ENCODE peak calls at places on chromosome 3, in six cellular contexts. V is neural crest cell, W is PC-3, I is choroid plexus epithelial cell, Q is foreskin fibroblast, O is kidney epithelial cell. B is an unnamed sample.

GRCh38 chr3:60645801-60646200 is 605.5 kb downstream of the FHIT start:
- DNase-seq in V (no peak), W (no peak), I (no peak), Q (no peak), O (no peak), B (no peak)

GRCh38 chr3:124281453-124282316 is 289.8 kb upstream of the ROPN1 start:
- DNase-seq in V (no peak), W (peak), I (peak), Q (peak), O (no peak), B (peak)

GRCh38 chr3:102299125-102299877 is 135.5 kb upstream of the ZPLD1 start:
- DNase-seq in V (no peak), W (peak), I (no peak), Q (no peak), O (peak), B (peak)

GRCh38 chr3:132749786-132750185 is 27.6 kb upstream of the NPHP3 start:
- DNase-seq in V (no peak), W (peak), I (peak), Q (peak), O (no peak), B (no peak)

GRCh38 chr3:125443923-125444322 is 68.8 kb upstream of the ZNF148 start:
- DNase-seq in V (no peak), W (peak), I (peak), Q (peak), O (no peak), B (peak)

GRCh38 chr3:39329493-39329892 is at the start of gene CCR8:
- DNase-seq in V (no peak), W (no peak), I (no peak), Q (no peak), O (no peak), B (no peak)

GRCh38 chr3:196144383-196145105 is 62.7 kb upstream of the TFRC start:
- DNase-seq in V (no peak), W (no peak), I (peak), Q (peak), O (no peak), B (peak)

GRCh38 chr3:35936571-35936970 is 297.2 kb downstream of the ARPP21 start:
- DNase-seq in V (no peak), W (peak), I (peak), Q (peak), O (no peak), B (peak)

GRCh38 chr3:159964166-159964973 is 24.3 kb upstream of the IL12A start:
- DNase-seq in V (no peak), W (peak), I (peak), Q (peak), O (no peak), B (peak)

GRCh38 chr3:190116551-190117067 is 4.1 kb downstream of the P3H2 start:
- DNase-seq in V (no peak), W (peak), I (peak), Q (no peak), O (no peak), B (no peak)

GRCh38 chr3:64650710-64651109 is 37.1 kb downstream of the ADAMTS9 start:
- DNase-seq in V (no peak), W (no peak), I (peak), Q (peak), O (no peak), B (no peak)

GRCh38 chr3:134333522-134334181 is 40.6 kb downstream of the AMOTL2 start:
- DNase-seq in V (no peak), W (no peak), I (peak), Q (peak), O (no peak), B (no peak)

GRCh38 chr3:31968927-31969418 is 12.1 kb downstream of the OSBPL10 start:
- DNase-seq in V (no peak), W (peak), I (peak), Q (peak), O (peak), B (peak)

GRCh38 chr3:171772427-171773056 is 37.7 kb downstream of the PLD1 start:
- DNase-seq in V (peak), W (peak), I (peak), Q (peak), O (no peak), B (peak)

GRCh38 chr3:25885544-25885943 is 95.7 kb downstream of the OXSM start:
- DNase-seq in V (no peak), W (peak), I (no peak), Q (no peak), O (peak), B (peak)

GRCh38 chr3:79392479-79392878 is 375.3 kb downstream of the ROBO1 start:
- DNase-seq in V (no peak), W (no peak), I (peak), Q (no peak), O (no peak), B (no peak)

GRCh38 chr3:188349276-188349962 is 195.5 kb downstream of the LPP start:
- DNase-seq in V (no peak), W (peak), I (peak), Q (peak), O (no peak), B (peak)

GRCh38 chr3:52839268-52839575 is 4.4 kb upstream of the MUSTN1 start:
- DNase-seq in V (no peak), W (no peak), I (no peak), Q (no peak), O (no peak), B (no peak)

GRCh38 chr3:159791336-159791735 is 197.3 kb upstream of the IL12A start:
- DNase-seq in V (no peak), W (no peak), I (no peak), Q (no peak), O (no peak), B (no peak)

GRCh38 chr3:175956964-175957363 is 1097.8 kb downstream of the NAALADL2 start:
- DNase-seq in V (no peak), W (peak), I (peak), Q (no peak), O (no peak), B (no peak)
- TF ChIP-seq CTCF in V (peak), W (peak), I (peak), Q (peak), O (no peak), B (no peak)

GRCh38 chr3:70064194-70064787 is 64.8 kb downstream of the SAMMSON start:
- DNase-seq in V (peak), W (peak), I (peak), Q (peak), O (peak), B (peak)
- TF ChIP-seq CTCF in V (peak), W (peak), I (peak), Q (peak), O (peak), B (peak)

DNA sequence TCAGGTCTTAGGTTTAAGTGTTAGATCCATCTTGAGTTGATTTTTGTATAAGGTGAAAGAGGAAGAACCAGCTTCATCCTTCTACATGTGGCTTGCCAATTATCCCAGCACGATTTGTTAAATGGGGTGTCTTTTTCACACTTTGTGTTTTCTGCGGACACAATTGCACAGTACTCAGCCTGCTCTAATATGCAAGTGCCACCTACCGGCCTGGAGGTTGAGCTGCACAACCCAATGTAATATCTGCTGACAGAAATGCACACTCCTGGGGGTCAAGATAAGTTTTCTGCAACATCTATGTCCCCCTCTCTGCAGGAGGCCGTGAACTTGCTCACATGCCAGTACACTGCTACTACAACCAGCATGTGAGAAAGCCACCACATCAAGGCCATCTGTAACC is 791.9 kb upstream of the ROBO1 start:
- DNase-seq in V (no peak), W (no peak), I (no peak), Q (no peak), O (no peak), B (no peak)
- TF ChIP-seq CTCF in V (no peak), W (peak), I (no peak), Q (no peak), O (no peak), B (no peak)

GRCh38 chr3:114496874-114497273 is 203.0 kb downstream of the TIGIT start:
- DNase-seq in V (no peak), W (no peak), I (peak), Q (peak), O (no peak), B (peak)
- TF ChIP-seq CTCF in V (no peak), W (no peak), I (peak), Q (no peak), O (no peak), B (no peak)

DNA sequence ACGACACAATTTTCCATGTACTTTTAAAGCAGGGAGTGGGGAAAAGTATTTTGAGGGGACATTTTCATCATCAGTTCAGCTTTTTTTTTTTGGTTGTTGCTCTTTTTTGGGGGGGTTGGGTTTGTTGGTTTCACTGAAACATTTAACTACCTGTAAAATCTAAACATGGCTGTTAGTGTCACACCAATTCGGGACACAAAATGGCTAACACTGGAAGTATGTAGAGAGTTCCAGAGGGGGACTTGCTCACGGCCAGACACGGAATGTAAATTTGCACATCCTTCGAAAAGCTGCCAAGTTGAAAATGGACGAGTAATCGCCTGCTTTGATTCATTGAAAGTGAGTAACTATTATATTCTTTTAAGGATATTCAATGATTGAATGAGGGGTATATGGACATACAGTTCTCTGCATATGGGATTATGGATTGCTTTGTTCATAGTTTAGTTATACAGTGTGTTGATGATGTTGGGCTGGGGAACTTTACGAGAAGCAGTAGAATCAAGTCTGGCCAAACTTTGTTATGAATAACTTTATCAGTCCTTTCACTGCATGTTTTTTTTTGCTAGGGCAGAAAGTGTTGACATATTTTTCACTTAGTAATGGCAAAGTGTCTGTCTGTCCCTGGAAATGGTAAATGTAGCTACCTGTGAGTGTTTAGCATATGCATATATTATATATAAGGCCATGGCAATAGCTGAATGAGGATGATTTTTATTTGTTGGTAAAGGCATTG is 31.5 kb downstream of the MBNL1 start:
- DNase-seq in V (no peak), W (no peak), I (no peak), Q (no peak), O (no peak), B (no peak)
- TF ChIP-seq CTCF in V (no peak), W (no peak), I (no peak), Q (no peak), O (no peak), B (no peak)